ENCODE peak calls at places on chromosomes 13 and 19, in nine cellular contexts. K is germinal center, N is cardiac septum, R is T-helper 2 cell, Y is pancreas, C is AG04450, G is GM18507, S is epithelial cell of esophagus, J is AG20443. I is an unnamed sample.

GRCh38 chr19:40348961-40349507 is 539 bp downstream of the PLD3 start:
- DNase-seq in K (no peak), N (no peak), R (no peak), Y (no peak), C (no peak), G (no peak), S (peak), J (peak), I (no peak)

GRCh38 chr13:36999054-36999927 is at the start of gene ALG5:
- DNase-seq in K (peak), N (peak), R (peak), Y (peak), C (peak), G (peak), S (peak), J (peak), I (peak)

GRCh38 chr13:110680852-110681251 is 25.1 kb downstream of the CARS2 start:
- DNase-seq in K (peak), N (no peak), R (no peak), Y (no peak), C (no peak), G (no peak), S (peak), J (peak), I (peak)

GRCh38 chr13:51805925-51806324 is 2.0 kb upstream of the DHRS12 start:
- DNase-seq in K (no peak), N (no peak), R (no peak), Y (no peak), C (no peak), G (no peak), S (no peak), J (no peak), I (no peak)

GRCh38 chr19:4933528-4933927 is 24.2 kb downstream of the UHRF1 start:
- DNase-seq in K (no peak), N (no peak), R (no peak), Y (no peak), C (no peak), G (no peak), S (no peak), J (no peak), I (no peak)

GRCh38 chr13:45575146-45575829 is 40.3 kb downstream of the ERICH6B start:
- DNase-seq in K (no peak), N (no peak), R (no peak), Y (no peak), C (no peak), G (no peak), S (peak), J (no peak), I (no peak)

GRCh38 chr13:46665630-46666482 is 112.9 kb downstream of the LRCH1 start:
- DNase-seq in K (no peak), N (no peak), R (no peak), Y (no peak), C (no peak), G (no peak), S (peak), J (no peak), I (no peak)

GRCh38 chr13:94702181-94703041 is 9.9 kb downstream of the SOX21 start:
- DNase-seq in K (no peak), N (no peak), R (no peak), Y (no peak), C (no peak), G (no peak), S (no peak), J (no peak), I (no peak)

GRCh38 chr19:45568732-45569131 is 15.9 kb downstream of the OPA3 start:
- DNase-seq in K (no peak), N (no peak), R (no peak), Y (no peak), C (no peak), G (no peak), S (peak), J (peak), I (no peak)

GRCh38 chr13:113816248-113816924 is 47.5 kb downstream of the GAS6 start:
- DNase-seq in K (no peak), N (no peak), R (no peak), Y (no peak), C (no peak), G (no peak), S (no peak), J (peak), I (no peak)

GRCh38 chr13:25608181-25608580 is 236.4 kb downstream of the ATP8A2 start:
- DNase-seq in K (no peak), N (no peak), R (no peak), Y (no peak), C (no peak), G (no peak), S (no peak), J (no peak), I (no peak)

GRCh38 chr19:16180611-16181010 is 4.6 kb upstream of the FAM32A start:
- DNase-seq in K (no peak), N (no peak), R (no peak), Y (no peak), C (no peak), G (no peak), S (peak), J (peak), I (no peak)

GRCh38 chr19:16645140-16645539 is 14.8 kb downstream of the SMIM7 start:
- DNase-seq in K (no peak), N (no peak), R (no peak), Y (no peak), C (no peak), G (no peak), S (no peak), J (no peak), I (no peak)

GRCh38 chr19:52665047-52665446 is 26.9 kb upstream of the ZNF83 start:
- DNase-seq in K (no peak), N (no peak), R (no peak), Y (no peak), C (no peak), G (no peak), S (no peak), J (no peak), I (no peak)

GRCh38 chr19:31099470-31100190 is 249.6 kb downstream of the TSHZ3 start:
- DNase-seq in K (no peak), N (no peak), R (no peak), Y (no peak), C (no peak), G (no peak), S (peak), J (peak), I (no peak)

GRCh38 chr13:70090036-70090723 is 17.4 kb upstream of the ATXN8OS start:
- DNase-seq in K (no peak), N (no peak), R (no peak), Y (no peak), C (no peak), G (no peak), S (no peak), J (no peak), I (no peak)

I was measured in GM12892.